ENCODE peak calls at places on chromosomes 11 and 22, in nine cellular contexts. I is activated CD8-positive, alpha-beta T cell treated with anti-CD3 and anti-CD28 coated beads for 36 hours; R is epithelial cell of esophagus; D is AG09319; J is cardiac fibroblast; X is IMR-90; K is left lung; N is psoas muscle; T is GM10248. G is an unnamed sample.

GRCh38 chr22:27726726-27727449 is 74.7 kb downstream of the MN1 start:
- DNase-seq in N (peak; percentile 64), X (peak; percentile 34), D (peak; percentile 96), J (peak; percentile 93), T (no peak), K (no peak), I (no peak), R (peak; percentile 80), G (peak; percentile 88)

GRCh38 chr11:20160425-20161229 is at the start of gene DBX1:
- DNase-seq in X (no peak), I (no peak), R (no peak), K (no peak), N (no peak), T (no peak), J (no peak), D (no peak), G (no peak)

GRCh38 chr22:48254311-48254873 is 1491.9 kb downstream of the TBC1D22A start:
- DNase-seq in D (no peak), N (no peak), T (no peak), K (no peak), J (no peak), X (no peak), R (no peak), I (no peak), G (no peak)

GRCh38 chr11:84247931-84248330 is 961.8 kb upstream of the CCDC90B start:
- DNase-seq in J (peak; percentile 6), D (no peak), K (no peak), N (no peak), R (no peak), X (no peak), T (no peak), I (no peak), G (no peak)

GRCh38 chr11:104531075-104531474 is 367.1 kb upstream of the PDGFD start:
- DNase-seq in N (no peak), R (peak; percentile 28), J (no peak), X (no peak), K (no peak), D (no peak), I (peak; percentile 6), T (peak; percentile 3), G (no peak)

GRCh38 chr11:45343988-45344387 is 57.8 kb upstream of the SYT13 start:
- DNase-seq in J (no peak), T (no peak), X (no peak), K (no peak), I (no peak), R (no peak), D (no peak), N (no peak), G (no peak)

GRCh38 chr11:1701041-1701807 is 4.2 kb downstream of the KRTAP5-6 start:
- DNase-seq in I (peak; percentile 62), N (no peak), J (no peak), T (no peak), X (no peak), K (no peak), D (no peak), R (no peak), G (no peak)

GRCh38 chr11:39990413-39990812 is 1469.0 kb downstream of the LRRC4C start:
- DNase-seq in K (no peak), I (no peak), X (no peak), D (no peak), N (no peak), J (no peak), R (no peak), T (no peak), G (no peak)

GRCh38 chr11:130414107-130415088 is 14.0 kb downstream of the ADAMTS8 start:
- DNase-seq in D (no peak), R (peak; percentile 67), I (no peak), N (peak; percentile 27), T (no peak), J (no peak), X (peak; percentile 32), K (no peak), G (no peak)

GRCh38 chr22:26656896-26657851 is at the start of gene MIAT:
- DNase-seq in J (no peak), N (peak; percentile 60), D (no peak), R (peak; percentile 21), T (peak; percentile 80), X (peak; percentile 24), K (peak; percentile 90), I (peak; percentile 83), G (no peak)

GRCh38 chr11:71414645-71415044 is 33.5 kb downstream of the DHCR7 start:
- DNase-seq in R (no peak), J (no peak), D (no peak), K (no peak), X (no peak), N (no peak), I (no peak), T (no peak), G (no peak)

GRCh38 chr11:17602105-17603001 is 55.3 kb downstream of the OTOG start:
- DNase-seq in N (no peak), J (no peak), I (no peak), K (peak; percentile 54), R (no peak), D (no peak), T (no peak), X (no peak), G (no peak)

GRCh38 chr11:66744485-66745355 is 15.7 kb upstream of the SPTBN2 start:
- DNase-seq in I (peak; percentile 86), X (peak; percentile 45), R (peak; percentile 82), T (peak; percentile 99), D (no peak), N (peak; percentile 90), J (peak; percentile 65), K (peak; percentile 97), G (peak; percentile 64)

GRCh38 chr11:123904932-123905331 is 3.0 kb downstream of the OR8D4 start:
- DNase-seq in I (no peak), J (no peak), R (no peak), N (no peak), X (no peak), D (no peak), T (no peak), K (no peak), G (no peak)

GRCh38 chr11:72633068-72633467 is 41.2 kb downstream of the PDE2A start:
- DNase-seq in I (no peak), J (no peak), D (no peak), X (no peak), N (no peak), R (no peak), T (no peak), K (peak; percentile 44), G (no peak)

GRCh38 chr11:72634472-72635095 is 39.6 kb downstream of the PDE2A start:
- DNase-seq in N (no peak), X (no peak), J (no peak), I (no peak), D (no peak), T (no peak), K (peak; percentile 49), R (no peak), G (no peak)

GRCh38 chr11:72635309-72635915 is 38.8 kb downstream of the PDE2A start:
- DNase-seq in K (no peak), X (no peak), R (no peak), I (no peak), J (no peak), D (no peak), N (no peak), T (no peak), G (no peak)

GRCh38 chr11:72635931-72636330 is 38.3 kb downstream of the PDE2A start:
- DNase-seq in J (no peak), D (no peak), K (peak; percentile 54), I (no peak), X (no peak), N (no peak), R (no peak), T (no peak), G (no peak)

DNA sequence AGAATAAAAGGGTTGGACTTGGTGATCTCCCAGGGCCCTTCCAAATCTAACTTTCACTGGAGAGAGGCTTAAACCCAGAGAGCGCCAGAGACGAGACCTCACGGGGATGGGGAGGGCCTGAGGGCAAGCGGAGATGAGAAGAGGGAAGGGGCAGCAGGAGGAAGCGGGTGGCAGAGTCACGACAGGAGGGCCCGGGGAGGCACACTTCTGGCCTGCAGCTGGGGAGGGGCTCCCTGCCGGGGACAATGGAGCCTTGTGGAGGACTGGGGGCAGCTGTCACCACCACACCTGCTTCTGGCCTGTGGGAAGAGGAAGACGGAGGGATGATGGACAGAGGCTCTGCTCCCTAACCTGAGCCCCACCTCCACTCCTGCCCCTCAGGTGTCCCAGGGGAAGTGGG is 40.2 kb downstream of the PDE2A start:
- DNase-seq in J (no peak), X (no peak), D (no peak), N (no peak), R (no peak), K (peak; percentile 61), T (no peak), I (no peak), G (no peak)
- TF ChIP-seq CTCF in J (no peak), X (no peak), D (no peak), N (no peak), R (no peak), K (no peak), T (no peak), I (no peak), G (no peak)

GRCh38 chr11:128022007-128022368 is 565.4 kb downstream of the ETS1 start:
- DNase-seq in N (no peak), R (peak; percentile 68), K (no peak), J (peak; percentile 62), T (no peak), D (no peak), I (peak; percentile 5), X (peak; percentile 81), G (no peak)
- TF ChIP-seq CTCF in N (no peak), R (no peak), K (no peak), J (no peak), T (no peak), D (no peak), I (no peak), X (no peak), G (no peak)

GRCh38 chr11:79400717-79401330 is 40.0 kb downstream of the TENM4 start:
- DNase-seq in K (no peak), D (no peak), J (peak; percentile 43), X (peak; percentile 25), T (peak; percentile 29), I (peak; percentile 15), N (no peak), R (peak; percentile 70), G (no peak)
- TF ChIP-seq CTCF in K (peak; percentile 49), D (peak; percentile 76), J (peak; percentile 82), X (peak; percentile 63), T (peak; percentile 63), I (peak; percentile 17), N (peak; percentile 46), R (peak; percentile 90), G (peak; percentile 64)

GRCh38 chr11:125720781-125721180 is 25.3 kb upstream of the PATE1 start:
- DNase-seq in I (no peak), T (no peak), N (no peak), K (no peak), J (no peak), X (no peak), D (no peak), R (peak; percentile 11), G (no peak)

GRCh38 chr11:125728969-125729368 is 17.1 kb upstream of the PATE1 start:
- DNase-seq in T (no peak), X (no peak), R (no peak), K (no peak), I (no peak), J (no peak), D (no peak), N (no peak), G (no peak)

DNA sequence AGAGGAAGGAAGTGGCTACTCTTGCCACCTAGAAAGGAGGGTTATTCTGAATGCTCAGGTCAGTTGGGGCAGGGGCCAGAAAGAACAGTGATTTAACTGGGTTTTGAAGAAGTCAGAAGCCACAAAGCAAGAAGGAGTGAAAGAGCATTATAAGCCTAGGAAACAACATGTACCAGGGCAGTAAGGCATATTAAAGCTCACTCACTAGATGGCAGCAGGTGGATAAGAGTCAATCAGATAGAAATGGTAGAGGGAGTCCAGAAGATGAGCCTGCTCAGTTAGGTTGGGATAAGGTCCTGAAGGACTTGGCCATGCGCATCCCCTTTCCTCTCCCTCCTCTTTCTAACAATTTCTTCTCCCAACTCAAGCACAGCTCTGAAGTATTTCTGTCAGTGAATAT is 22.0 kb upstream of the PATE1 start:
- DNase-seq in N (no peak), J (peak; percentile 57), D (no peak), I (no peak), X (peak; percentile 4), K (no peak), R (peak; percentile 29), T (no peak), G (no peak)
- TF ChIP-seq CTCF in N (no peak), J (peak; percentile 26), D (no peak), I (no peak), X (no peak), K (no peak), R (peak; percentile 25), T (no peak), G (no peak)